ENCODE peak calls at places on chromosomes 1 and 21, in seven cellular contexts. K is A549; J is activated CD8-positive, alpha-beta memory T cell treated with anti-CD3 and anti-CD28 coated beads for 24 hours; E is AG20443; L is T-helper 2 cell; D is kidney; Y is GM20000. R is an unnamed sample.
A peak's percentile ranks its signal among the peaks of the same experiment; 100 is the strongest.

GRCh38 chr1:45863117-45863670 is 59.8 kb downstream of the MAST2 start:
- DNase-seq in L (no peak), E (no peak), D (no peak), Y (no peak), K (no peak), J (no peak), R (no peak)

GRCh38 chr1:93694039-93694438 is 12.4 kb upstream of the BCAR3 start:
- DNase-seq in Y (no peak), J (no peak), L (no peak), K (no peak), D (no peak), E (peak; percentile 43), R (no peak)

GRCh38 chr1:204513117-204513716 is 3.0 kb upstream of the MDM4 start:
- DNase-seq in D (no peak), K (no peak), E (no peak), Y (peak; percentile 61), J (peak; percentile 76), L (no peak), R (peak; percentile 69)

GRCh38 chr1:226121587-226122400 is 59.3 kb downstream of the H3-3A start:
- DNase-seq in Y (peak; percentile 95), K (peak; percentile 88), J (peak; percentile 92), D (peak; percentile 90), E (peak; percentile 92), L (peak; percentile 68), R (peak; percentile 67)

GRCh38 chr1:156465747-156466365 is 34.7 kb downstream of the MEF2D start:
- DNase-seq in Y (no peak), D (no peak), K (no peak), L (no peak), J (no peak), E (no peak), R (no peak)

GRCh38 chr1:202058001-202058908 is 47.9 kb downstream of the ELF3 start:
- DNase-seq in K (peak; percentile 87), E (peak; percentile 16), D (no peak), Y (no peak), L (no peak), J (no peak), R (no peak)

GRCh38 chr1:37036667-37037053 is 2.3 kb upstream of the GRIK3 start:
- DNase-seq in D (no peak), E (no peak), J (no peak), K (no peak), L (no peak), Y (no peak), R (no peak)

GRCh38 chr1:150484431-150484830 is 2.8 kb upstream of the TARS2 start:
- DNase-seq in L (no peak), Y (no peak), J (no peak), D (no peak), K (no peak), E (peak; percentile 48), R (no peak)

GRCh38 chr1:177255411-177255810 is 84.7 kb downstream of the BRINP2 start:
- DNase-seq in L (no peak), D (no peak), E (no peak), Y (no peak), J (no peak), K (no peak), R (no peak)

GRCh38 chr21:42175110-42175710 is 43.7 kb upstream of the ABCG1 start:
- DNase-seq in J (peak; percentile 33), D (no peak), Y (no peak), K (no peak), E (no peak), L (no peak), R (no peak)

GRCh38 chr21:42388740-42389448 is 7.0 kb downstream of the TMPRSS3 start:
- DNase-seq in J (no peak), L (no peak), E (no peak), Y (no peak), D (no peak), K (no peak), R (no peak)

GRCh38 chr1:174660476-174660875 is 212.7 kb downstream of the GPR52 start:
- DNase-seq in K (no peak), D (no peak), J (no peak), E (no peak), L (no peak), Y (no peak), R (no peak)

GRCh38 chr1:231628207-231628876 is 1.8 kb downstream of the DISC1 start:
- DNase-seq in D (no peak), L (no peak), Y (peak; percentile 17), E (no peak), J (peak; percentile 73), K (no peak), R (no peak)

GRCh38 chr1:59404725-59405124 is 107.8 kb downstream of the FGGY start:
- DNase-seq in D (no peak), L (no peak), Y (no peak), E (peak; percentile 35), K (no peak), J (no peak), R (no peak)

GRCh38 chr21:44944596-44944995 is 4.8 kb downstream of the SLX9 start:
- DNase-seq in E (no peak), K (no peak), J (no peak), Y (no peak), D (no peak), L (no peak), R (no peak)

GRCh38 chr1:236345728-236346127 is 48.4 kb upstream of the EDARADD start:
- DNase-seq in L (no peak), K (peak; percentile 16), J (no peak), D (no peak), E (no peak), Y (peak; percentile 28), R (no peak)

GRCh38 chr1:170618418-170618817 is 45.5 kb upstream of the PRRX1 start:
- DNase-seq in D (no peak), L (no peak), J (no peak), Y (no peak), E (no peak), K (no peak), R (no peak)

GRCh38 chr1:1293258-1293617 is 13.0 kb downstream of the SCNN1D start:
- DNase-seq in J (no peak), Y (no peak), K (no peak), L (no peak), E (no peak), D (no peak), R (no peak)

GRCh38 chr1:192903142-192903541 is 94.3 kb downstream of the RGS2 start:
- DNase-seq in Y (no peak), D (no peak), K (no peak), E (no peak), L (no peak), J (no peak), R (no peak)

GRCh38 chr1:161225178-161225533 is 704 bp upstream of the TOMM40L start:
- DNase-seq in D (no peak), K (no peak), J (no peak), E (no peak), Y (no peak), L (no peak), R (no peak)

GRCh38 chr1:34825455-34826081 is 32.8 kb downstream of the GJA4 start:
- DNase-seq in L (no peak), E (no peak), D (no peak), Y (no peak), J (no peak), K (no peak), R (no peak)

R was measured in CD4-positive, alpha-beta T cell.